ENCODE peak calls at places on chromosomes 6 and 20, in four cellular contexts. One of them, this sample, is unnamed.

GRCh38 chr6:39107641-39108040 is 7.3 kb downstream of the SAYSD1 start:
- DNase-seq in neuronal stem cell: no peak
- DNase-seq in H9: no peak
- DNase-seq in H1: no peak
- DNase-seq in this sample: no peak

GRCh38 chr6:47631248-47632196 is 66.9 kb upstream of the ADGRF4 start:
- DNase-seq in H1: peak; percentile 23
- DNase-seq in H9: no peak
- DNase-seq in neuronal stem cell: peak; percentile 45
- DNase-seq in this sample: peak; percentile 82

GRCh38 chr6:12075067-12075563 is 63.0 kb downstream of the HIVEP1 start:
- DNase-seq in H1: no peak
- DNase-seq in H9: no peak
- DNase-seq in neuronal stem cell: no peak
- DNase-seq in this sample: no peak

GRCh38 chr6:30150671-30151395 is 10.2 kb downstream of the TRIM10 start:
- DNase-seq in neuronal stem cell: no peak
- DNase-seq in H1: no peak
- DNase-seq in H9: no peak
- DNase-seq in this sample: no peak

GRCh38 chr6:97085772-97086171 is 161.2 kb downstream of the KLHL32 start:
- DNase-seq in H9: no peak
- DNase-seq in neuronal stem cell: no peak
- DNase-seq in H1: no peak
- DNase-seq in this sample: peak; percentile 77

GRCh38 chr6:168053086-168053956 is 25.7 kb downstream of the FRMD1 start:
- DNase-seq in H1: no peak
- DNase-seq in neuronal stem cell: no peak
- DNase-seq in H9: no peak
- DNase-seq in this sample: no peak

GRCh38 chr6:104123227-104123626 is 736.5 kb downstream of the HACE1 start:
- DNase-seq in neuronal stem cell: no peak
- DNase-seq in H9: peak; percentile 41
- DNase-seq in H1: no peak
- DNase-seq in this sample: peak; percentile 6

GRCh38 chr20:2276015-2276414 is 19.8 kb upstream of the TGM3 start:
- DNase-seq in H1: no peak
- DNase-seq in neuronal stem cell: no peak
- DNase-seq in H9: no peak
- DNase-seq in this sample: no peak

GRCh38 chr6:147707524-147707923 is 199.0 kb downstream of the SAMD5 start:
- DNase-seq in neuronal stem cell: no peak
- DNase-seq in H9: no peak
- DNase-seq in H1: no peak
- DNase-seq in this sample: no peak

GRCh38 chr20:18852318-18852717 is 38.7 kb downstream of the SCP2D1 start:
- DNase-seq in neuronal stem cell: no peak
- DNase-seq in H9: no peak
- DNase-seq in H1: no peak
- DNase-seq in this sample: no peak

GRCh38 chr20:51500311-51500710 is 42.2 kb downstream of the NFATC2 start:
- DNase-seq in H1: no peak
- DNase-seq in H9: no peak
- DNase-seq in neuronal stem cell: no peak
- DNase-seq in this sample: no peak

GRCh38 chr6:149235130-149235561 is 82.4 kb upstream of the TAB2 start:
- DNase-seq in H9: no peak
- DNase-seq in neuronal stem cell: no peak
- DNase-seq in H1: no peak
- DNase-seq in this sample: no peak

GRCh38 chr20:64113796-64114355 is 6.5 kb upstream of the NPBWR2 start:
- DNase-seq in H9: no peak
- DNase-seq in neuronal stem cell: no peak
- DNase-seq in H1: no peak
- DNase-seq in this sample: no peak

GRCh38 chr6:159981171-159981571 is 12.3 kb downstream of the IGF2R start:
- DNase-seq in H1: no peak
- DNase-seq in H9: no peak
- DNase-seq in neuronal stem cell: no peak
- DNase-seq in this sample: no peak

GRCh38 chr6:125749112-125749863 is at the start of gene HEY2:
- DNase-seq in H1: no peak
- DNase-seq in H9: peak; percentile 91
- DNase-seq in neuronal stem cell: peak; percentile 85
- DNase-seq in this sample: peak; percentile 95

GRCh38 chr6:168905451-168906090 is 348.1 kb downstream of the THBS2 start:
- DNase-seq in H9: no peak
- DNase-seq in neuronal stem cell: no peak
- DNase-seq in H1: no peak
- DNase-seq in this sample: peak; percentile 49

GRCh38 chr6:34484899-34485298 is 19.0 kb downstream of the PACSIN1 start:
- DNase-seq in H9: no peak
- DNase-seq in neuronal stem cell: no peak
- DNase-seq in H1: no peak
- DNase-seq in this sample: peak; percentile 68

GRCh38 chr6:75481936-75482593 is 11.5 kb downstream of the FILIP1 start:
- DNase-seq in H9: no peak
- DNase-seq in H1: no peak
- DNase-seq in neuronal stem cell: no peak
- DNase-seq in this sample: no peak

GRCh38 chr6:14771026-14771425 is 474.8 kb upstream of the JARID2 start:
- DNase-seq in H1: no peak
- DNase-seq in neuronal stem cell: no peak
- DNase-seq in H9: no peak
- DNase-seq in this sample: no peak

GRCh38 chr20:63125581-63125892 is 90.4 kb downstream of the YTHDF1 start:
- DNase-seq in neuronal stem cell: no peak
- DNase-seq in H9: no peak
- DNase-seq in H1: no peak
- DNase-seq in this sample: no peak

GRCh38 chr6:101417899-101418298 is 24.4 kb downstream of the GRIK2 start:
- DNase-seq in neuronal stem cell: no peak
- DNase-seq in H1: no peak
- DNase-seq in H9: no peak
- DNase-seq in this sample: no peak

GRCh38 chr6:101422811-101423210 is 29.3 kb downstream of the GRIK2 start:
- DNase-seq in neuronal stem cell: no peak
- DNase-seq in H1: no peak
- DNase-seq in H9: no peak
- DNase-seq in this sample: no peak
- H3K23ac ChIP-seq in neuronal stem cell: no peak overlapping the region
- H3K23ac ChIP-seq in H1: no peak overlapping the region
- H3K23ac ChIP-seq in H9: no peak overlapping the region
- H3K23ac ChIP-seq in this sample: no peak overlapping the region

GRCh38 chr6:143694013-143694412 is 16.2 kb downstream of the PHACTR2 start:
- DNase-seq in H9: no peak
- DNase-seq in H1: no peak
- DNase-seq in neuronal stem cell: no peak
- DNase-seq in this sample: no peak
- H3K4me1 ChIP-seq in H9: peaks cover 23% of the 10 kb centered on the region
- H3K4me1 ChIP-seq in H1: peaks cover 15% of the 10 kb centered on the region
- H3K4me1 ChIP-seq in neuronal stem cell: peaks cover 8% of the 10 kb centered on the region
- H3K4me1 ChIP-seq in this sample: peaks cover 2% of the 10 kb centered on the region

DNA sequence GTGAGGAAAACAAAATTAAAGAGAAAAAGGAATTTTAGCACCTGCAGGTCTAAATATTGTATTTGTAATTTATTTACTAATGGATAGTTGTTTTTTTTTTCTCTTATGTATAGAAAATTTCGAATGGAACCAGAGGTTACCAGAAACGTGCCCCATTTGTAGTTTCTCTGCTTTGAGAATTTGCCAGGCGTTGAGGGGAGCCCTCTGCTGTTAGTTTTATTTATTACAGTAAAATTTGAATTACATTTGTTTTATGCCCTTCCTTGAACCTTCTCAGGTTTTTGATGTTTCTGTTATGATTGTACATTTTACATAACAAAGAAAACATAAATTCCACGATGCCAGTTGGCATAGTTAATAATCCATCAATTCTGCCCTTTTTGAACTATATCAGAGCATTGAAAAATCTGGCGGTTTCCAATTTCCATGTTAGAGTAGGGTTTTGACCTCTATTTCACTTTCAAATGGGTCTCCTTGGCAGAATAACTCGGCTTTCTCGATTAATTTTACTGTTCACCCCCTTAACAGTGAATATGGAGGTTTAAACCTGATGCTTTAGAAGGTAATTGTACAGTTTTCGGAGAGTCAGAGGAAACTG is 35.1 kb upstream of the RFPL4B start:
- DNase-seq in neuronal stem cell: no peak
- DNase-seq in H9: no peak
- DNase-seq in H1: no peak
- DNase-seq in this sample: peak; percentile 10
- H3K23ac ChIP-seq in neuronal stem cell: no peak overlapping the region
- H3K23ac ChIP-seq in H9: no peak overlapping the region
- H3K23ac ChIP-seq in H1: no peak overlapping the region
- H3K23ac ChIP-seq in this sample: no peak overlapping the region

GRCh38 chr20:57252559-57253162 is 13.8 kb downstream of the BMP7 start:
- DNase-seq in neuronal stem cell: no peak
- DNase-seq in H1: no peak
- DNase-seq in H9: no peak
- DNase-seq in this sample: peak; percentile 19
- H3K4me1 ChIP-seq in neuronal stem cell: peaks cover 17% of the 10 kb centered on the region
- H3K4me1 ChIP-seq in H1: peaks cover 13% of the 10 kb centered on the region
- H3K4me1 ChIP-seq in H9: peaks cover 3% of the 10 kb centered on the region
- H3K4me1 ChIP-seq in this sample: no peaks in the 10 kb centered on the region

GRCh38 chr6:45661667-45662066 is 283.9 kb upstream of the SUPT3H start:
- DNase-seq in H9: no peak
- DNase-seq in H1: no peak
- DNase-seq in neuronal stem cell: no peak
- DNase-seq in this sample: no peak

GRCh38 chr6:45658396-45658795 is 280.7 kb upstream of the SUPT3H start:
- DNase-seq in H1: no peak
- DNase-seq in H9: no peak
- DNase-seq in neuronal stem cell: no peak
- DNase-seq in this sample: no peak

GRCh38 chr6:45657243-45657642 is 279.5 kb upstream of the SUPT3H start:
- DNase-seq in neuronal stem cell: no peak
- DNase-seq in H1: no peak
- DNase-seq in H9: no peak
- DNase-seq in this sample: no peak

GRCh38 chr6:45655630-45656422 is 278.1 kb upstream of the SUPT3H start:
- DNase-seq in H1: no peak
- DNase-seq in neuronal stem cell: no peak
- DNase-seq in H9: no peak
- DNase-seq in this sample: peak; percentile 83

DNA sequence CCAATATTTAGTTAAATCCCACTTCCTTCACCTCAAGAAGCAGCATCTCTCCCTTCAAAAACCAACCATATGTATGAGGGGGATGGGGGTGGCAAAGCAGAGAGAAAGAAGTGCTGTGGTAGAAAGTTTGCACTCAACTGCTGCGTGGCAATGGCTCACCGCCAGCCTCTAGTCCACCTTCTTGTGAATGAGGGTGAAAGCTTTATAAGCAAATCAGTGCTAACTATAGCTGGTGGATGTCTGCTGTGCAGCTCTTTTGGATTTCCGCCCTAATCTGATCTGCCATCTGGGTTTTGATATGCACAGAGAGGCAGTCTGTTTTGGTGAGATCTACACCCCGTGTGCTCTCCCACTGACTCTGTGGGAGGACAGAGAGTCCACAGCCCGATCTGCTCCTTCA is 281.2 kb upstream of the SUPT3H start:
- DNase-seq in H9: no peak
- DNase-seq in neuronal stem cell: no peak
- DNase-seq in H1: no peak
- DNase-seq in this sample: no peak
- H3K23ac ChIP-seq in H9: no peak overlapping the region
- H3K23ac ChIP-seq in neuronal stem cell: no peak overlapping the region
- H3K23ac ChIP-seq in H1: no peak overlapping the region
- H3K23ac ChIP-seq in this sample: no peak overlapping the region

GRCh38 chr6:134307074-134307473 is 10.8 kb downstream of the SGK1 start:
- DNase-seq in H1: no peak
- DNase-seq in neuronal stem cell: no peak
- DNase-seq in H9: no peak
- DNase-seq in this sample: no peak
- H3K4me1 ChIP-seq in H1: peaks cover 6% of the 10 kb centered on the region
- H3K4me1 ChIP-seq in neuronal stem cell: no peaks in the 10 kb centered on the region
- H3K4me1 ChIP-seq in H9: peaks cover 3% of the 10 kb centered on the region
- H3K4me1 ChIP-seq in this sample: no peaks in the 10 kb centered on the region

GRCh38 chr6:116019428-116019827 is 41.3 kb downstream of the FRK start:
- DNase-seq in neuronal stem cell: no peak
- DNase-seq in H1: no peak
- DNase-seq in H9: no peak
- DNase-seq in this sample: no peak
- H3K23ac ChIP-seq in neuronal stem cell: no peak overlapping the region
- H3K23ac ChIP-seq in H1: no peak overlapping the region
- H3K23ac ChIP-seq in H9: no peak overlapping the region
- H3K23ac ChIP-seq in this sample: no peak overlapping the region

DNA sequence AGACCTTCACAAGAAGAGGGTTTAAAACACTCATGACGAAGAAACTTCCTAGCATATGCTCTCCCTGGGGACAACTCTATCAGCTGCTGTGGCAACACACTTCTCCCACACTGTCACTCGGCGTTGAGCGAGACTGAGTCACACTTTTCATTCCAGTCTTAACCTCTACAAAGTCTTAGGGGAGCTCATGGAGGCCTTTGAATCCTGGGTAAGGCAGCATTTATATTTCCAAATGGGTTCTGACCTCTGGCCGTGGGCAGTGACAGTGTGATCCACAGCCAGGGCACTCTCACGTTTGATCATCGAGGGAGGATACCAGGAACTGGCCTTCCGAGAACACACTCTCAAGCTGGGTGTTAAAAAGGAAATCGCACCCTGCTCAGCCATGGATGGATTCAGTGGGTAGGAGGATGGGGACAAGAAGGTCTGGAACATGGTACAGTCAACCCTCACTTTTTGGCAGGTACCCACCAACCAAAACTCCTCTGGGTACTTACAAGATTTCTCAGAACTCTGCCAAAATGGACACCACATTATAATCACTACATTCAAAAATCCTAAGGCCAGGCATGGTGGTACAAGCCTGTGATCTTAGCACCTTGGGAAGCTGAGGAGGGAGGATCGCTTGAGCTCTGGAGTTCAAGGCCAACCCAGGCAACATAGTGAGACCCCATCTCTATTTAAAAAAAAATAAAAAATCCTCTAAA is 19.6 kb downstream of the RRBP1 start:
- DNase-seq in H1: no peak
- DNase-seq in H9: no peak
- DNase-seq in neuronal stem cell: no peak
- DNase-seq in this sample: peak; percentile 33
- H3K4me1 ChIP-seq in H1: peaks cover 2% of the 10 kb centered on the region
- H3K4me1 ChIP-seq in H9: no peaks in the 10 kb centered on the region
- H3K4me1 ChIP-seq in neuronal stem cell: peaks cover 9% of the 10 kb centered on the region
- H3K4me1 ChIP-seq in this sample: peaks cover 18% of the 10 kb centered on the region

This sample was measured in mesendoderm.